ENCODE peak calls at places on chromosomes 1 and 21, in nine cellular contexts. M is HT-29; C is HL-60; I is activated CD8-positive, alpha-beta memory T cell treated with anti-CD3 and anti-CD28 coated beads, Interleukin-2, amount 50 U/mL, for 48 hours; A is foreskin fibroblast; N is Right ventricle myocardium superior; L is amniotic stem cell; B is DMS53; Z is GM13976. X is an unnamed sample.

GRCh38 chr1:25692560-25692959 is 76.0 kb downstream of the MAN1C1 start:
- DNase-seq in M (no peak), C (no peak), I (no peak), A (no peak), N (no peak), L (no peak), B (peak; percentile 40), Z (peak; percentile 54), X (peak; percentile 43)

GRCh38 chr1:225044258-225044657 is 114.8 kb downstream of the DNAH14 start:
- DNase-seq in M (no peak), C (no peak), I (no peak), A (peak; percentile 4), N (no peak), L (no peak), B (no peak), Z (no peak), X (no peak)

GRCh38 chr1:120178799-120179419 is 2.6 kb upstream of the SEC22B start:
- DNase-seq in M (peak; percentile 1), C (no peak), I (no peak), A (peak; percentile 61), N (no peak), L (no peak), B (no peak), Z (peak; percentile 4), X (no peak)

GRCh38 chr1:242449211-242449610 is 75.3 kb downstream of the PLD5 start:
- DNase-seq in M (no peak), C (no peak), I (no peak), A (peak; percentile 9), N (no peak), L (no peak), B (no peak), Z (no peak), X (no peak)

GRCh38 chr1:203860396-203860951 is 925 bp upstream of the SNRPE start:
- DNase-seq in M (peak; percentile 80), C (no peak), I (no peak), A (peak; percentile 58), N (no peak), L (no peak), B (peak; percentile 63), Z (no peak), X (no peak)

GRCh38 chr1:75136158-75136815 is 2.1 kb downstream of the LHX8 start:
- DNase-seq in M (no peak), C (no peak), I (no peak), A (no peak), N (no peak), L (no peak), B (peak; percentile 76), Z (peak; percentile 16), X (no peak)

GRCh38 chr1:231527586-231528174 is 789 bp upstream of the TSNAX start:
- DNase-seq in M (no peak), C (no peak), I (no peak), A (no peak), N (no peak), L (no peak), B (peak; percentile 54), Z (no peak), X (no peak)

GRCh38 chr1:20717452-20718342 is at the start of gene KIF17:
- DNase-seq in M (peak; percentile 65), C (peak; percentile 77), I (peak; percentile 81), A (peak; percentile 94), N (peak; percentile 88), L (peak; percentile 67), B (peak; percentile 90), Z (peak; percentile 87), X (peak; percentile 56)

GRCh38 chr1:162590686-162591085 is 29.2 kb downstream of the UAP1 start:
- DNase-seq in M (no peak), C (no peak), I (no peak), A (no peak), N (no peak), L (no peak), B (no peak), Z (no peak), X (no peak)

GRCh38 chr1:17874231-17874630 is 119.1 kb downstream of the ACTL8 start:
- DNase-seq in M (no peak), C (no peak), I (no peak), A (peak; percentile 94), N (no peak), L (peak; percentile 38), B (no peak), Z (no peak), X (no peak)

GRCh38 chr1:6225651-6226050 is 10.1 kb downstream of the ICMT start:
- DNase-seq in M (no peak), C (no peak), I (no peak), A (no peak), N (no peak), L (no peak), B (no peak), Z (no peak), X (no peak)

GRCh38 chr1:66371233-66372005 is 162.5 kb upstream of the SGIP1 start:
- DNase-seq in M (no peak), C (no peak), I (no peak), A (peak; percentile 83), N (peak; percentile 39), L (peak; percentile 46), B (peak; percentile 22), Z (no peak), X (no peak)

GRCh38 chr1:74504125-74505065 is 8.0 kb downstream of the LRRC53 start:
- DNase-seq in M (peak; percentile 73), C (peak; percentile 5), I (peak; percentile 56), A (peak; percentile 10), N (no peak), L (peak; percentile 12), B (peak; percentile 87), Z (peak; percentile 42), X (no peak)

GRCh38 chr1:209349372-209350324 is 233.9 kb upstream of the CAMK1G start:
- DNase-seq in M (no peak), C (no peak), I (no peak), A (peak; percentile 45), N (no peak), L (no peak), B (no peak), Z (no peak), X (no peak)

GRCh38 chr1:28058168-28058567 is 30.2 kb downstream of the EYA3 start:
- DNase-seq in M (no peak), C (no peak), I (no peak), A (no peak), N (no peak), L (no peak), B (peak; percentile 13), Z (no peak), X (no peak)

GRCh38 chr1:236853916-236854601 is 59.0 kb downstream of the MTR start:
- DNase-seq in M (no peak), C (no peak), I (no peak), A (peak; percentile 24), N (no peak), L (no peak), B (no peak), Z (no peak), X (no peak)

GRCh38 chr1:212805767-212806166 is 14.1 kb downstream of the TATDN3 start:
- DNase-seq in M (no peak), C (no peak), I (no peak), A (no peak), N (no peak), L (no peak), B (no peak), Z (no peak), X (no peak)

GRCh38 chr1:63723618-63724017 is 50.2 kb upstream of the ROR1 start:
- DNase-seq in M (no peak), C (no peak), I (no peak), A (peak; percentile 59), N (no peak), L (no peak), B (no peak), Z (no peak), X (no peak)

GRCh38 chr1:3902546-3902945 is 2.5 kb upstream of the C1orf174 start:
- DNase-seq in M (no peak), C (no peak), I (no peak), A (peak; percentile 23), N (no peak), L (no peak), B (no peak), Z (no peak), X (no peak)

GRCh38 chr1:147757015-147757990 is 3.1 kb downstream of the GJA5 start:
- DNase-seq in M (peak; percentile 67), C (no peak), I (no peak), A (no peak), N (no peak), L (no peak), B (peak; percentile 26), Z (no peak), X (no peak)

GRCh38 chr21:16194851-16195251 is 465.1 kb downstream of the USP25 start:
- DNase-seq in M (no peak), C (no peak), I (no peak), A (peak; percentile 65), N (no peak), L (no peak), B (no peak), Z (no peak), X (peak; percentile 37)

GRCh38 chr1:233478611-233479010 is 135.3 kb upstream of the KCNK1 start:
- DNase-seq in M (no peak), C (no peak), I (no peak), A (no peak), N (no peak), L (no peak), B (no peak), Z (no peak), X (no peak)

GRCh38 chr21:35238119-35238518 is 189.0 kb upstream of the RUNX1 start:
- DNase-seq in M (no peak), C (no peak), I (no peak), A (no peak), N (no peak), L (no peak), B (no peak), Z (no peak), X (no peak)

GRCh38 chr1:206094024-206094423 is 23.2 kb downstream of the AVPR1B start:
- DNase-seq in M (no peak), C (no peak), I (no peak), A (no peak), N (no peak), L (no peak), B (no peak), Z (no peak), X (peak; percentile 17)

GRCh38 chr1:19892628-19893168 is 10.5 kb downstream of the OTUD3 start:
- DNase-seq in M (no peak), C (no peak), I (no peak), A (peak; percentile 41), N (no peak), L (no peak), B (no peak), Z (no peak), X (no peak)

GRCh38 chr21:45964649-45965048 is 16.9 kb upstream of the COL6A1 start:
- DNase-seq in M (no peak), C (no peak), I (no peak), A (no peak), N (no peak), L (no peak), B (no peak), Z (no peak), X (no peak)

GRCh38 chr1:165056914-165057313 is 299.6 kb downstream of the LMX1A start:
- DNase-seq in M (no peak), C (no peak), I (no peak), A (peak; percentile 16), N (no peak), L (no peak), B (peak; percentile 24), Z (no peak), X (no peak)

GRCh38 chr1:90850181-90850924 is 133.3 kb upstream of the BARHL2 start:
- DNase-seq in M (no peak), C (no peak), I (no peak), A (peak; percentile 24), N (peak; percentile 51), L (no peak), B (peak; percentile 74), Z (no peak), X (no peak)

GRCh38 chr21:15848632-15849031 is 118.8 kb downstream of the USP25 start:
- DNase-seq in M (peak; percentile 49), C (no peak), I (no peak), A (peak; percentile 70), N (no peak), L (no peak), B (peak; percentile 82), Z (no peak), X (no peak)

GRCh38 chr1:53372501-53372951 is 44.7 kb upstream of the LRP8 start:
- DNase-seq in M (no peak), C (no peak), I (peak; percentile 23), A (no peak), N (no peak), L (no peak), B (no peak), Z (no peak), X (no peak)

GRCh38 chr1:43077273-43077672 is 94.8 kb downstream of the EBNA1BP2 start:
- DNase-seq in M (no peak), C (no peak), I (no peak), A (no peak), N (no peak), L (no peak), B (no peak), Z (no peak), X (no peak)